ENCODE peak calls at places on chromosomes 7 and 10, in eight cellular contexts. One of them, this sample, is unnamed.

GRCh38 chr7:134431805-134432204 is 27.1 kb downstream of the AKR1B1 start:
- DNase-seq in body of pancreas: no peak
- DNase-seq in GM23338: no peak
- DNase-seq in NB4: no peak
- DNase-seq in GM12865: no peak
- DNase-seq in uterus: no peak
- DNase-seq in fibroblast of lung: no peak
- DNase-seq in lower lobe of right lung: no peak
- DNase-seq in this sample: no peak

GRCh38 chr10:73920084-73920483 is 9.2 kb downstream of the PLAU start:
- DNase-seq in body of pancreas: peak
- DNase-seq in GM23338: peak
- DNase-seq in NB4: peak
- DNase-seq in GM12865: peak
- DNase-seq in uterus: peak
- DNase-seq in fibroblast of lung: no peak
- DNase-seq in lower lobe of right lung: no peak
- DNase-seq in this sample: peak

GRCh38 chr10:110442746-110443145 is 55.0 kb upstream of the DUSP5 start:
- DNase-seq in body of pancreas: no peak
- DNase-seq in GM23338: no peak
- DNase-seq in NB4: no peak
- DNase-seq in GM12865: no peak
- DNase-seq in uterus: no peak
- DNase-seq in fibroblast of lung: no peak
- DNase-seq in lower lobe of right lung: no peak
- DNase-seq in this sample: no peak

GRCh38 chr10:12873172-12873571 is 128.3 kb downstream of the CCDC3 start:
- DNase-seq in body of pancreas: no peak
- DNase-seq in GM23338: no peak
- DNase-seq in NB4: no peak
- DNase-seq in GM12865: no peak
- DNase-seq in uterus: no peak
- DNase-seq in fibroblast of lung: no peak
- DNase-seq in lower lobe of right lung: no peak
- DNase-seq in this sample: peak

GRCh38 chr10:49668684-49669083 is 10.8 kb upstream of the C10orf53 start:
- DNase-seq in body of pancreas: no peak
- DNase-seq in GM23338: no peak
- DNase-seq in NB4: peak
- DNase-seq in GM12865: no peak
- DNase-seq in uterus: no peak
- DNase-seq in fibroblast of lung: no peak
- DNase-seq in lower lobe of right lung: no peak
- DNase-seq in this sample: no peak

GRCh38 chr10:50291261-50291850 is 40.0 kb upstream of the ASAH2 start:
- DNase-seq in body of pancreas: no peak
- DNase-seq in GM23338: peak
- DNase-seq in NB4: no peak
- DNase-seq in GM12865: peak
- DNase-seq in uterus: no peak
- DNase-seq in fibroblast of lung: peak
- DNase-seq in lower lobe of right lung: no peak
- DNase-seq in this sample: no peak

GRCh38 chr7:108570146-108570755 is 577 bp downstream of the DNAJB9 start:
- DNase-seq in body of pancreas: peak
- DNase-seq in GM23338: peak
- DNase-seq in NB4: peak
- DNase-seq in GM12865: peak
- DNase-seq in uterus: peak
- DNase-seq in fibroblast of lung: peak
- DNase-seq in lower lobe of right lung: peak
- DNase-seq in this sample: peak

GRCh38 chr10:123967626-123968243 is 76.1 kb upstream of the CPXM2 start:
- DNase-seq in body of pancreas: peak
- DNase-seq in GM23338: peak
- DNase-seq in NB4: peak
- DNase-seq in GM12865: peak
- DNase-seq in uterus: peak
- DNase-seq in fibroblast of lung: peak
- DNase-seq in lower lobe of right lung: peak
- DNase-seq in this sample: peak

GRCh38 chr10:78754269-78755074 is 314.3 kb upstream of the ZMIZ1 start:
- DNase-seq in body of pancreas: no peak
- DNase-seq in GM23338: peak
- DNase-seq in NB4: peak
- DNase-seq in GM12865: no peak
- DNase-seq in uterus: no peak
- DNase-seq in fibroblast of lung: peak
- DNase-seq in lower lobe of right lung: no peak
- DNase-seq in this sample: no peak

GRCh38 chr10:43861966-43862751 is 213.5 kb upstream of the ZNF32 start:
- DNase-seq in body of pancreas: no peak
- DNase-seq in GM23338: no peak
- DNase-seq in NB4: peak
- DNase-seq in GM12865: no peak
- DNase-seq in uterus: no peak
- DNase-seq in fibroblast of lung: peak
- DNase-seq in lower lobe of right lung: no peak
- DNase-seq in this sample: no peak

GRCh38 chr7:91759205-91759863 is 121.2 kb downstream of the MTERF1 start:
- DNase-seq in body of pancreas: peak
- DNase-seq in GM23338: peak
- DNase-seq in NB4: peak
- DNase-seq in GM12865: peak
- DNase-seq in uterus: no peak
- DNase-seq in fibroblast of lung: peak
- DNase-seq in lower lobe of right lung: peak
- DNase-seq in this sample: peak

GRCh38 chr7:143388491-143389101 is 7.5 kb downstream of the ZYX start:
- DNase-seq in body of pancreas: no peak
- DNase-seq in GM23338: peak
- DNase-seq in NB4: no peak
- DNase-seq in GM12865: no peak
- DNase-seq in uterus: peak
- DNase-seq in fibroblast of lung: no peak
- DNase-seq in lower lobe of right lung: no peak
- DNase-seq in this sample: no peak

GRCh38 chr10:114042895-114043531 is 653 bp upstream of the ADRB1 start:
- DNase-seq in body of pancreas: peak
- DNase-seq in GM23338: peak
- DNase-seq in NB4: peak
- DNase-seq in GM12865: peak
- DNase-seq in uterus: no peak
- DNase-seq in fibroblast of lung: peak
- DNase-seq in lower lobe of right lung: peak
- DNase-seq in this sample: peak

GRCh38 chr10:114043532-114044250 is at the start of gene ADRB1:
- DNase-seq in body of pancreas: peak
- DNase-seq in GM23338: peak
- DNase-seq in NB4: peak
- DNase-seq in GM12865: peak
- DNase-seq in uterus: peak
- DNase-seq in fibroblast of lung: peak
- DNase-seq in lower lobe of right lung: peak
- DNase-seq in this sample: peak

GRCh38 chr10:114045738-114046458 is 2.2 kb downstream of the ADRB1 start:
- DNase-seq in body of pancreas: no peak
- DNase-seq in GM23338: peak
- DNase-seq in NB4: no peak
- DNase-seq in GM12865: no peak
- DNase-seq in uterus: no peak
- DNase-seq in fibroblast of lung: no peak
- DNase-seq in lower lobe of right lung: no peak
- DNase-seq in this sample: no peak

GRCh38 chr10:114045071-114045737 is 1.5 kb downstream of the ADRB1 start:
- DNase-seq in body of pancreas: peak
- DNase-seq in GM23338: peak
- DNase-seq in NB4: peak
- DNase-seq in GM12865: peak
- DNase-seq in uterus: no peak
- DNase-seq in fibroblast of lung: no peak
- DNase-seq in lower lobe of right lung: peak
- DNase-seq in this sample: peak

DNA sequence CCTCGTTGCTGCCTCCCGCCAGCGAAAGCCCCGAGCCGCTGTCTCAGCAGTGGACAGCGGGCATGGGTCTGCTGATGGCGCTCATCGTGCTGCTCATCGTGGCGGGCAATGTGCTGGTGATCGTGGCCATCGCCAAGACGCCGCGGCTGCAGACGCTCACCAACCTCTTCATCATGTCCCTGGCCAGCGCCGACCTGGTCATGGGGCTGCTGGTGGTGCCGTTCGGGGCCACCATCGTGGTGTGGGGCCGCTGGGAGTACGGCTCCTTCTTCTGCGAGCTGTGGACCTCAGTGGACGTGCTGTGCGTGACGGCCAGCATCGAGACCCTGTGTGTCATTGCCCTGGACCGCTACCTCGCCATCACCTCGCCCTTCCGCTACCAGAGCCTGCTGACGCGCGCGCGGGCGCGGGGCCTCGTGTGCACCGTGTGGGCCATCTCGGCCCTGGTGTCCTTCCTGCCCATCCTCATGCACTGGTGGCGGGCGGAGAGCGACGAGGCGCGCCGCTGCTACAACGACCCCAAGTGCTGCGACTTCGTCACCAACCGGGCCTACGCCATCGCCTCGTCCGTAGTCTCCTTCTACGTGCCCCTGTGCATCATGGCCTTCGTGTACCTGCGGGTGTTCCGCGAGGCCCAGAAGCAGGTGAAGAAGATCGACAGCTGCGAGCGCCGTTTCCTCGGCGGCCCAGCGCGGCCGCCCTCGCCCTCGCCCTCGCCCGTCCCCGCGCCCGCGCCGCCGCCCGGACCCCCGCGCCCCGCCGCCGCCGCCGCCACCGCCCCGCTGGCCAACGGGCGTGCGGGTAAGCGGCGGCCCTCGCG is 795 bp downstream of the ADRB1 start:
- DNase-seq in body of pancreas: no peak
- DNase-seq in GM23338: peak
- DNase-seq in NB4: no peak
- DNase-seq in GM12865: no peak
- DNase-seq in uterus: no peak
- DNase-seq in fibroblast of lung: no peak
- DNase-seq in lower lobe of right lung: peak
- DNase-seq in this sample: no peak
- H3K4me3 ChIP-seq in body of pancreas: peak
- H3K4me3 ChIP-seq in GM23338: peak
- H3K4me3 ChIP-seq in NB4: no peak
- H3K4me3 ChIP-seq in GM12865: peak
- H3K4me3 ChIP-seq in uterus: no peak
- H3K4me3 ChIP-seq in fibroblast of lung: no peak
- H3K4me3 ChIP-seq in lower lobe of right lung: peak
- H3K4me3 ChIP-seq in this sample: peak

GRCh38 chr10:58393317-58393716 is 8.1 kb downstream of the TFAM start:
- DNase-seq in body of pancreas: no peak
- DNase-seq in GM23338: no peak
- DNase-seq in NB4: no peak
- DNase-seq in GM12865: no peak
- DNase-seq in uterus: no peak
- DNase-seq in fibroblast of lung: peak
- DNase-seq in lower lobe of right lung: no peak
- DNase-seq in this sample: no peak
- TF ChIP-seq CTCF in body of pancreas: no peak
- TF ChIP-seq CTCF in GM23338: no peak
- TF ChIP-seq CTCF in NB4: no peak
- TF ChIP-seq CTCF in GM12865: no peak
- TF ChIP-seq CTCF in uterus: no peak
- TF ChIP-seq CTCF in fibroblast of lung: no peak
- TF ChIP-seq CTCF in lower lobe of right lung: no peak
- TF ChIP-seq CTCF in this sample: no peak

GRCh38 chr7:16466087-16466472 is 542 bp upstream of the SOSTDC1 start:
- DNase-seq in body of pancreas: no peak
- DNase-seq in GM23338: no peak
- DNase-seq in NB4: no peak
- DNase-seq in GM12865: no peak
- DNase-seq in uterus: no peak
- DNase-seq in fibroblast of lung: no peak
- DNase-seq in lower lobe of right lung: no peak
- DNase-seq in this sample: no peak
- H3K4me3 ChIP-seq in body of pancreas: no peak
- H3K4me3 ChIP-seq in GM23338: no peak
- H3K4me3 ChIP-seq in NB4: no peak
- H3K4me3 ChIP-seq in GM12865: no peak
- H3K4me3 ChIP-seq in uterus: no peak
- H3K4me3 ChIP-seq in fibroblast of lung: no peak
- H3K4me3 ChIP-seq in lower lobe of right lung: peak
- H3K4me3 ChIP-seq in this sample: no peak

GRCh38 chr7:110084177-110084807 is 1006.6 kb upstream of the LRRN3 start:
- DNase-seq in body of pancreas: no peak
- DNase-seq in GM23338: no peak
- DNase-seq in NB4: no peak
- DNase-seq in GM12865: no peak
- DNase-seq in uterus: no peak
- DNase-seq in fibroblast of lung: peak
- DNase-seq in lower lobe of right lung: no peak
- DNase-seq in this sample: no peak

GRCh38 chr7:110095372-110096052 is 995.4 kb upstream of the LRRN3 start:
- DNase-seq in body of pancreas: no peak
- DNase-seq in GM23338: no peak
- DNase-seq in NB4: no peak
- DNase-seq in GM12865: no peak
- DNase-seq in uterus: no peak
- DNase-seq in fibroblast of lung: no peak
- DNase-seq in lower lobe of right lung: no peak
- DNase-seq in this sample: no peak

GRCh38 chr7:110090113-110090820 is 1000.7 kb upstream of the LRRN3 start:
- DNase-seq in body of pancreas: no peak
- DNase-seq in GM23338: peak
- DNase-seq in NB4: peak
- DNase-seq in GM12865: peak
- DNase-seq in uterus: no peak
- DNase-seq in fibroblast of lung: peak
- DNase-seq in lower lobe of right lung: no peak
- DNase-seq in this sample: no peak
- TF ChIP-seq CTCF in body of pancreas: peak
- TF ChIP-seq CTCF in GM23338: peak
- TF ChIP-seq CTCF in NB4: peak
- TF ChIP-seq CTCF in GM12865: peak
- TF ChIP-seq CTCF in uterus: no peak
- TF ChIP-seq CTCF in fibroblast of lung: peak
- TF ChIP-seq CTCF in lower lobe of right lung: peak
- TF ChIP-seq CTCF in this sample: peak